ENCODE peak calls at places on chromosomes 6 and 20, in nine cellular contexts. One of them, this sample, is unnamed.

GRCh38 chr6:31400467-31401289 is 2.7 kb upstream of the MICA start:
- DNase-seq in body of pancreas: peak; percentile 77
- DNase-seq in GM12865: peak; percentile 88
- DNase-seq in osteocyte: no peak
- DNase-seq in AG09309: no peak
- DNase-seq in pancreas: peak; percentile 84
- DNase-seq in prostate gland: peak; percentile 67
- DNase-seq in WTC11: peak; percentile 73
- DNase-seq in cardiac muscle cell: peak; percentile 12
- DNase-seq in this sample: peak; percentile 90

GRCh38 chr6:7178280-7178679 is 70.5 kb downstream of the RREB1 start:
- DNase-seq in body of pancreas: no peak
- DNase-seq in GM12865: no peak
- DNase-seq in osteocyte: no peak
- DNase-seq in AG09309: no peak
- DNase-seq in pancreas: no peak
- DNase-seq in prostate gland: no peak
- DNase-seq in WTC11: no peak
- DNase-seq in cardiac muscle cell: no peak
- DNase-seq in this sample: no peak

GRCh38 chr6:139536751-139537617 is 162.5 kb upstream of the CITED2 start:
- DNase-seq in body of pancreas: peak; percentile 56
- DNase-seq in GM12865: no peak
- DNase-seq in osteocyte: no peak
- DNase-seq in AG09309: no peak
- DNase-seq in pancreas: no peak
- DNase-seq in prostate gland: peak; percentile 78
- DNase-seq in WTC11: no peak
- DNase-seq in cardiac muscle cell: no peak
- DNase-seq in this sample: no peak

GRCh38 chr6:93675856-93676255 is 256.5 kb upstream of the EPHA7 start:
- DNase-seq in body of pancreas: no peak
- DNase-seq in GM12865: no peak
- DNase-seq in osteocyte: no peak
- DNase-seq in AG09309: no peak
- DNase-seq in pancreas: no peak
- DNase-seq in prostate gland: no peak
- DNase-seq in WTC11: no peak
- DNase-seq in cardiac muscle cell: no peak
- DNase-seq in this sample: no peak

GRCh38 chr6:54897462-54898189 is 51.1 kb downstream of the FAM83B start:
- DNase-seq in body of pancreas: no peak
- DNase-seq in GM12865: no peak
- DNase-seq in osteocyte: no peak
- DNase-seq in AG09309: peak; percentile 8
- DNase-seq in pancreas: no peak
- DNase-seq in prostate gland: no peak
- DNase-seq in WTC11: no peak
- DNase-seq in cardiac muscle cell: no peak
- DNase-seq in this sample: no peak

GRCh38 chr20:23303325-23304102 is 47.1 kb upstream of the NXT1 start:
- DNase-seq in body of pancreas: no peak
- DNase-seq in GM12865: no peak
- DNase-seq in osteocyte: no peak
- DNase-seq in AG09309: no peak
- DNase-seq in pancreas: no peak
- DNase-seq in prostate gland: no peak
- DNase-seq in WTC11: no peak
- DNase-seq in cardiac muscle cell: no peak
- DNase-seq in this sample: no peak

GRCh38 chr20:57281900-57282299 is 15.5 kb upstream of the BMP7 start:
- DNase-seq in body of pancreas: no peak
- DNase-seq in GM12865: peak; percentile 33
- DNase-seq in osteocyte: no peak
- DNase-seq in AG09309: no peak
- DNase-seq in pancreas: no peak
- DNase-seq in prostate gland: no peak
- DNase-seq in WTC11: no peak
- DNase-seq in cardiac muscle cell: no peak
- DNase-seq in this sample: no peak

GRCh38 chr20:31716351-31716750 is 6.3 kb downstream of the BCL2L1 start:
- DNase-seq in body of pancreas: no peak
- DNase-seq in GM12865: no peak
- DNase-seq in osteocyte: no peak
- DNase-seq in AG09309: no peak
- DNase-seq in pancreas: no peak
- DNase-seq in prostate gland: no peak
- DNase-seq in WTC11: no peak
- DNase-seq in cardiac muscle cell: no peak
- DNase-seq in this sample: no peak

GRCh38 chr20:63290677-63291472 is 2.1 kb upstream of the COL20A1 start:
- DNase-seq in body of pancreas: peak; percentile 73
- DNase-seq in GM12865: peak; percentile 47
- DNase-seq in osteocyte: no peak
- DNase-seq in AG09309: no peak
- DNase-seq in pancreas: peak; percentile 91
- DNase-seq in prostate gland: no peak
- DNase-seq in WTC11: peak; percentile 86
- DNase-seq in cardiac muscle cell: peak; percentile 58
- DNase-seq in this sample: no peak

GRCh38 chr20:55586626-55587025 is 418.7 kb downstream of the CBLN4 start:
- DNase-seq in body of pancreas: no peak
- DNase-seq in GM12865: no peak
- DNase-seq in osteocyte: no peak
- DNase-seq in AG09309: no peak
- DNase-seq in pancreas: no peak
- DNase-seq in prostate gland: no peak
- DNase-seq in WTC11: no peak
- DNase-seq in cardiac muscle cell: no peak
- DNase-seq in this sample: no peak

GRCh38 chr6:107712523-107713213 is 111.4 kb downstream of the SCML4 start:
- DNase-seq in body of pancreas: no peak
- DNase-seq in GM12865: peak; percentile 28
- DNase-seq in osteocyte: no peak
- DNase-seq in AG09309: no peak
- DNase-seq in pancreas: no peak
- DNase-seq in prostate gland: no peak
- DNase-seq in WTC11: no peak
- DNase-seq in cardiac muscle cell: no peak
- DNase-seq in this sample: no peak

GRCh38 chr6:157823523-157824370 is 701 bp downstream of the SNX9 start:
- DNase-seq in body of pancreas: peak; percentile 74
- DNase-seq in GM12865: peak; percentile 63
- DNase-seq in osteocyte: peak; percentile 85
- DNase-seq in AG09309: no peak
- DNase-seq in pancreas: peak; percentile 74
- DNase-seq in prostate gland: peak; percentile 54
- DNase-seq in WTC11: peak; percentile 26
- DNase-seq in cardiac muscle cell: peak; percentile 45
- DNase-seq in this sample: peak; percentile 70

GRCh38 chr6:36160147-36160760 is 29.9 kb downstream of the MAPK13 start:
- DNase-seq in body of pancreas: no peak
- DNase-seq in GM12865: no peak
- DNase-seq in osteocyte: no peak
- DNase-seq in AG09309: no peak
- DNase-seq in pancreas: no peak
- DNase-seq in prostate gland: no peak
- DNase-seq in WTC11: no peak
- DNase-seq in cardiac muscle cell: no peak
- DNase-seq in this sample: no peak

GRCh38 chr20:47248448-47248966 is 108.0 kb downstream of the ZMYND8 start:
- DNase-seq in body of pancreas: no peak
- DNase-seq in GM12865: no peak
- DNase-seq in osteocyte: no peak
- DNase-seq in AG09309: no peak
- DNase-seq in pancreas: no peak
- DNase-seq in prostate gland: no peak
- DNase-seq in WTC11: no peak
- DNase-seq in cardiac muscle cell: no peak
- DNase-seq in this sample: no peak

GRCh38 chr6:111503194-111503593 is 20.2 kb upstream of the REV3L start:
- DNase-seq in body of pancreas: no peak
- DNase-seq in GM12865: no peak
- DNase-seq in osteocyte: no peak
- DNase-seq in AG09309: no peak
- DNase-seq in pancreas: no peak
- DNase-seq in prostate gland: no peak
- DNase-seq in WTC11: peak; percentile 22
- DNase-seq in cardiac muscle cell: no peak
- DNase-seq in this sample: no peak

GRCh38 chr6:112710710-112711109 is 363.6 kb downstream of the RFPL4B start:
- DNase-seq in body of pancreas: no peak
- DNase-seq in GM12865: no peak
- DNase-seq in osteocyte: no peak
- DNase-seq in AG09309: no peak
- DNase-seq in pancreas: no peak
- DNase-seq in prostate gland: no peak
- DNase-seq in WTC11: no peak
- DNase-seq in cardiac muscle cell: no peak
- DNase-seq in this sample: no peak

GRCh38 chr20:51486197-51487005 is 56.1 kb downstream of the NFATC2 start:
- DNase-seq in body of pancreas: no peak
- DNase-seq in GM12865: no peak
- DNase-seq in osteocyte: no peak
- DNase-seq in AG09309: no peak
- DNase-seq in pancreas: no peak
- DNase-seq in prostate gland: no peak
- DNase-seq in WTC11: no peak
- DNase-seq in cardiac muscle cell: no peak
- DNase-seq in this sample: no peak

GRCh38 chr6:127190552-127190951 is 72.1 kb downstream of the RSPO3 start:
- DNase-seq in body of pancreas: no peak
- DNase-seq in GM12865: peak; percentile 26
- DNase-seq in osteocyte: no peak
- DNase-seq in AG09309: no peak
- DNase-seq in pancreas: no peak
- DNase-seq in prostate gland: no peak
- DNase-seq in WTC11: no peak
- DNase-seq in cardiac muscle cell: peak; percentile 12
- DNase-seq in this sample: no peak

GRCh38 chr6:41373367-41373918 is 38.0 kb downstream of the NCR2 start:
- DNase-seq in body of pancreas: no peak
- DNase-seq in GM12865: no peak
- DNase-seq in osteocyte: peak; percentile 80
- DNase-seq in AG09309: no peak
- DNase-seq in pancreas: no peak
- DNase-seq in prostate gland: no peak
- DNase-seq in WTC11: no peak
- DNase-seq in cardiac muscle cell: no peak
- DNase-seq in this sample: no peak

GRCh38 chr20:54539521-54540046 is 64.2 kb downstream of the DOK5 start:
- DNase-seq in body of pancreas: no peak
- DNase-seq in GM12865: no peak
- DNase-seq in osteocyte: no peak
- DNase-seq in AG09309: no peak
- DNase-seq in pancreas: no peak
- DNase-seq in prostate gland: no peak
- DNase-seq in WTC11: no peak
- DNase-seq in cardiac muscle cell: no peak
- DNase-seq in this sample: no peak

GRCh38 chr20:36279776-36280175 is 26.4 kb upstream of the DLGAP4 start:
- DNase-seq in body of pancreas: no peak
- DNase-seq in GM12865: no peak
- DNase-seq in osteocyte: peak; percentile 38
- DNase-seq in AG09309: no peak
- DNase-seq in pancreas: no peak
- DNase-seq in prostate gland: no peak
- DNase-seq in WTC11: no peak
- DNase-seq in cardiac muscle cell: no peak
- DNase-seq in this sample: no peak

GRCh38 chr6:141107562-141108160 is 1025.1 kb upstream of the GJE1 start:
- DNase-seq in body of pancreas: no peak
- DNase-seq in GM12865: peak; percentile 18
- DNase-seq in osteocyte: no peak
- DNase-seq in AG09309: no peak
- DNase-seq in pancreas: no peak
- DNase-seq in prostate gland: no peak
- DNase-seq in WTC11: no peak
- DNase-seq in cardiac muscle cell: no peak
- DNase-seq in this sample: no peak

GRCh38 chr6:70371454-70372105 is 41.7 kb upstream of the FAM135A start:
- DNase-seq in body of pancreas: no peak
- DNase-seq in GM12865: peak; percentile 55
- DNase-seq in osteocyte: no peak
- DNase-seq in AG09309: peak; percentile 42
- DNase-seq in pancreas: no peak
- DNase-seq in prostate gland: no peak
- DNase-seq in WTC11: no peak
- DNase-seq in cardiac muscle cell: peak; percentile 83
- DNase-seq in this sample: no peak
- TF ChIP-seq CTCF in body of pancreas: peak; percentile 79
- TF ChIP-seq CTCF in GM12865: peak; percentile 49
- TF ChIP-seq CTCF in osteocyte: peak; percentile 73
- TF ChIP-seq CTCF in AG09309: peak; percentile 65
- TF ChIP-seq CTCF in pancreas: peak; percentile 38
- TF ChIP-seq CTCF in prostate gland: peak; percentile 12
- TF ChIP-seq CTCF in WTC11: peak; percentile 30
- TF ChIP-seq CTCF in cardiac muscle cell: peak; percentile 76
- TF ChIP-seq CTCF in this sample: peak; percentile 86

GRCh38 chr6:30194797-30195690 is 18.2 kb downstream of the TRIM26 start:
- DNase-seq in body of pancreas: no peak
- DNase-seq in GM12865: no peak
- DNase-seq in osteocyte: no peak
- DNase-seq in AG09309: no peak
- DNase-seq in pancreas: no peak
- DNase-seq in prostate gland: no peak
- DNase-seq in WTC11: no peak
- DNase-seq in cardiac muscle cell: no peak
- DNase-seq in this sample: no peak
- TF ChIP-seq CTCF in body of pancreas: no peak
- TF ChIP-seq CTCF in GM12865: no peak
- TF ChIP-seq CTCF in osteocyte: no peak
- TF ChIP-seq CTCF in AG09309: no peak
- TF ChIP-seq CTCF in pancreas: no peak
- TF ChIP-seq CTCF in prostate gland: no peak
- TF ChIP-seq CTCF in WTC11: no peak
- TF ChIP-seq CTCF in cardiac muscle cell: no peak
- TF ChIP-seq CTCF in this sample: no peak

GRCh38 chr20:9491324-9491723 is 23.1 kb upstream of the LAMP5 start:
- DNase-seq in body of pancreas: no peak
- DNase-seq in GM12865: no peak
- DNase-seq in osteocyte: no peak
- DNase-seq in AG09309: no peak
- DNase-seq in pancreas: no peak
- DNase-seq in prostate gland: no peak
- DNase-seq in WTC11: no peak
- DNase-seq in cardiac muscle cell: no peak
- DNase-seq in this sample: no peak
- TF ChIP-seq CTCF in body of pancreas: no peak
- TF ChIP-seq CTCF in GM12865: no peak
- TF ChIP-seq CTCF in osteocyte: no peak
- TF ChIP-seq CTCF in AG09309: no peak
- TF ChIP-seq CTCF in pancreas: no peak
- TF ChIP-seq CTCF in prostate gland: no peak
- TF ChIP-seq CTCF in WTC11: no peak
- TF ChIP-seq CTCF in cardiac muscle cell: no peak
- TF ChIP-seq CTCF in this sample: no peak

DNA sequence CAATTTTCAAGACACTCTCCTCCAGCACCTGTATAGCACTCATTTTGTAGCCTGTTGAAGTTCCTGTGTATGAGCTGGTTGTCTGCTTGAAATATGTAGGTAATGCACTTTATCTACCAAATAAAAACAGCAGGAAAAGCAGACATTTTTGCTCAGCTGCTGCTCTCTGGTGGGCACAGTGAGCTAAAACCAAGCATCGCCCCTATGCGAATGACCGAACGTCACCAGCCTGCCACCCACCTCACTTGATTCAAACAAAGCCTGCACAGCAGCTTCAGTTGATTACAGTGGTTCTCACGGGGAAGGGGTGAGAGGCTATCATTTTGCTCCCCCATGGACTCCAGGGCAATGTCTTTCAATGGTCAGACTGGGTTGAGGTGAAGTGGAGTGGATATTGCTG is 185.7 kb downstream of the SASH1 start:
- DNase-seq in body of pancreas: no peak
- DNase-seq in GM12865: no peak
- DNase-seq in osteocyte: no peak
- DNase-seq in AG09309: no peak
- DNase-seq in pancreas: no peak
- DNase-seq in prostate gland: no peak
- DNase-seq in WTC11: no peak
- DNase-seq in cardiac muscle cell: no peak
- DNase-seq in this sample: no peak
- TF ChIP-seq CTCF in body of pancreas: no peak
- TF ChIP-seq CTCF in GM12865: no peak
- TF ChIP-seq CTCF in osteocyte: peak; percentile 40
- TF ChIP-seq CTCF in AG09309: peak; percentile 35
- TF ChIP-seq CTCF in pancreas: no peak
- TF ChIP-seq CTCF in prostate gland: no peak
- TF ChIP-seq CTCF in WTC11: no peak
- TF ChIP-seq CTCF in cardiac muscle cell: no peak
- TF ChIP-seq CTCF in this sample: no peak